ENCODE peak calls at places on chromosomes 3 and 15, in ten cellular contexts. J is activated CD4-positive, alpha-beta T cell treated with anti-CD3 and anti-CD28 coated beads, Interleukin-2, amount 50 U/mL, for 24 hours; C is ELR; D is MCF 10A; M is activated effector memory CD4-positive, alpha-beta T cell treated with Interleukin-2 at 50 U/mL for 16 hours; H is heart left ventricle; N is GM19239; X is IMR-90; O is NCI-H1092 treated with DMSO at 0.1 percent for 48 hours; A is GM20000. S is an unnamed sample.

GRCh38 chr15:32898414-32898813 is 180.6 kb downstream of the GREM1 start:
- DNase-seq in J (no peak), C (no peak), D (no peak), M (no peak), H (no peak), N (no peak), X (no peak), O (peak), A (no peak), S (no peak)

GRCh38 chr3:55488398-55489055 is 1.4 kb upstream of the WNT5A start:
- DNase-seq in J (no peak), C (peak), D (peak), M (no peak), H (peak), N (no peak), X (peak), O (no peak), A (peak), S (peak)

GRCh38 chr3:9193633-9194032 is 55.8 kb downstream of the SRGAP3 start:
- DNase-seq in J (no peak), C (no peak), D (no peak), M (no peak), H (no peak), N (no peak), X (no peak), O (no peak), A (no peak), S (no peak)

GRCh38 chr3:37892917-37893595 is 31.4 kb downstream of the CTDSPL start:
- DNase-seq in J (no peak), C (no peak), D (no peak), M (no peak), H (peak), N (no peak), X (peak), O (no peak), A (no peak), S (no peak)

GRCh38 chr15:62415498-62415897 is 250.4 kb upstream of the C2CD4B start:
- DNase-seq in J (no peak), C (no peak), D (no peak), M (no peak), H (peak), N (no peak), X (no peak), O (no peak), A (no peak), S (no peak)

GRCh38 chr15:82771789-82772607 is 33.9 kb downstream of the FSD2 start:
- DNase-seq in J (no peak), C (no peak), D (no peak), M (no peak), H (no peak), N (no peak), X (no peak), O (no peak), A (no peak), S (no peak)

GRCh38 chr15:77589839-77590238 is 42.9 kb downstream of the LINGO1 start:
- DNase-seq in J (no peak), C (no peak), D (no peak), M (no peak), H (peak), N (no peak), X (no peak), O (peak), A (no peak), S (no peak)

GRCh38 chr3:161682715-161683114 is 186.1 kb downstream of the OTOL1 start:
- DNase-seq in J (no peak), C (peak), D (peak), M (no peak), H (no peak), N (no peak), X (no peak), O (no peak), A (no peak), S (no peak)

GRCh38 chr3:37170097-37170496 is 4.3 kb downstream of the LRRFIP2 start:
- DNase-seq in J (no peak), C (no peak), D (no peak), M (no peak), H (no peak), N (no peak), X (peak), O (no peak), A (no peak), S (no peak)

GRCh38 chr3:67654832-67655152 is 380 bp upstream of the SUCLG2 start:
- DNase-seq in J (no peak), C (no peak), D (no peak), M (peak), H (no peak), N (no peak), X (no peak), O (no peak), A (no peak), S (no peak)

GRCh38 chr3:125512135-125512920 is 7.7 kb downstream of the SNX4 start:
- DNase-seq in J (peak), C (peak), D (peak), M (no peak), H (no peak), N (no peak), X (peak), O (peak), A (peak), S (no peak)

GRCh38 chr15:63288342-63288741 is 10.9 kb downstream of the APH1B start:
- DNase-seq in J (no peak), C (no peak), D (no peak), M (no peak), H (no peak), N (no peak), X (no peak), O (no peak), A (no peak), S (no peak)

GRCh38 chr15:81619002-81619401 is 245.0 kb upstream of the TMC3 start:
- DNase-seq in J (no peak), C (no peak), D (no peak), M (no peak), H (no peak), N (no peak), X (no peak), O (no peak), A (no peak), S (no peak)

GRCh38 chr3:126083511-126083912 is 412 bp downstream of the SLC41A3 start:
- DNase-seq in J (peak), C (peak), D (peak), M (peak), H (peak), N (peak), X (peak), O (peak), A (no peak), S (peak)

GRCh38 chr3:126846316-126846715 is 136.6 kb upstream of the PLXNA1 start:
- DNase-seq in J (no peak), C (no peak), D (peak), M (no peak), H (no peak), N (no peak), X (peak), O (no peak), A (no peak), S (no peak)

GRCh38 chr3:119338749-119339148 is 44.6 kb downstream of the ARHGAP31 start:
- DNase-seq in J (no peak), C (no peak), D (no peak), M (no peak), H (no peak), N (no peak), X (peak), O (no peak), A (no peak), S (no peak)

GRCh38 chr3:57757642-57758297 is 1.7 kb downstream of the SLMAP start:
- DNase-seq in J (no peak), C (peak), D (peak), M (no peak), H (no peak), N (no peak), X (peak), O (no peak), A (no peak), S (no peak)

GRCh38 chr15:88912500-88912921 is 668 bp downstream of the MFGE8 start:
- DNase-seq in J (no peak), C (peak), D (peak), M (no peak), H (peak), N (no peak), X (no peak), O (no peak), A (peak), S (no peak)